ENCODE peak calls at places on chromosomes 12 and 14, in four cellular contexts. K is progenitor cell of endocrine pancreas, T is thoracic aorta, X is psoas muscle. D is an unnamed sample.

GRCh38 chr12:29103539-29103974 is 45.5 kb upstream of the FAR2 start:
- DNase-seq in X (no peak), K (no peak), T (no peak), D (no peak)

GRCh38 chr14:94143239-94143638 is 13.8 kb upstream of the IFI27L2 start:
- DNase-seq in K (no peak), T (no peak), X (no peak), D (no peak)

GRCh38 chr14:86022031-86022629 is 492.2 kb downstream of the FLRT2 start:
- DNase-seq in X (no peak), K (no peak), T (no peak), D (no peak)

GRCh38 chr14:96461950-96462798 is 40.0 kb upstream of the PAPOLA start:
- DNase-seq in X (no peak), T (no peak), K (peak), D (no peak)

GRCh38 chr14:75969126-75969525 is 12.7 kb downstream of the TGFB3 start:
- DNase-seq in K (no peak), X (no peak), T (no peak), D (no peak)

GRCh38 chr12:54661048-54661447 is 12.9 kb upstream of the DCD start:
- DNase-seq in T (no peak), X (no peak), K (no peak), D (no peak)

GRCh38 chr12:32532951-32533350 is 133.6 kb downstream of the FGD4 start:
- DNase-seq in T (no peak), K (no peak), X (no peak), D (no peak)

GRCh38 chr12:121575952-121576615 is 4.7 kb downstream of the KDM2B start:
- DNase-seq in K (no peak), X (no peak), T (no peak), D (no peak)

GRCh38 chr12:29153231-29153630 is 4.2 kb downstream of the FAR2 start:
- DNase-seq in T (no peak), K (no peak), X (no peak), D (no peak)

GRCh38 chr12:179885-180284 is 34.1 kb downstream of the SLC6A12 start:
- DNase-seq in T (no peak), K (no peak), X (no peak), D (no peak)

GRCh38 chr14:95527392-95528002 is 7.4 kb upstream of the GLRX5 start:
- DNase-seq in K (no peak), X (no peak), T (no peak), D (no peak)

GRCh38 chr14:66401447-66402095 is 84.6 kb upstream of the CCDC196 start:
- DNase-seq in T (no peak), X (no peak), K (no peak), D (no peak)

GRCh38 chr12:10607885-10608458 is 5.4 kb downstream of the MAGOHB start:
- DNase-seq in X (no peak), T (no peak), K (no peak), D (no peak)

GRCh38 chr14:72736348-72736747 is 157.6 kb downstream of the DPF3 start:
- DNase-seq in X (no peak), K (no peak), T (no peak), D (no peak)

GRCh38 chr14:68548194-68549056 is 244.4 kb downstream of the ZFP36L1 start:
- DNase-seq in K (no peak), T (peak), X (peak), D (no peak)

GRCh38 chr14:28765907-28766504 is 581 bp upstream of the FOXG1 start:
- DNase-seq in X (no peak), K (no peak), T (no peak), D (no peak)

GRCh38 chr14:71403673-71404072 is 496.4 kb downstream of the PCNX1 start:
- DNase-seq in X (no peak), K (no peak), T (no peak), D (no peak)

GRCh38 chr12:26857465-26858176 is 24.6 kb upstream of the ITPR2 start:
- DNase-seq in X (no peak), T (no peak), K (no peak), D (no peak)

GRCh38 chr12:95318071-95318545 is 100.5 kb downstream of the VEZT start:
- DNase-seq in X (no peak), K (no peak), T (no peak), D (no peak)

GRCh38 chr12:13178568-13179158 is 17.9 kb upstream of the EMP1 start:
- DNase-seq in K (no peak), X (peak), T (no peak), D (no peak)

GRCh38 chr14:33676135-33676566 is 274.7 kb downstream of the EGLN3 start:
- DNase-seq in X (no peak), T (no peak), K (no peak), D (no peak)

GRCh38 chr12:5789469-5789968 is 155.5 kb downstream of the ANO2 start:
- DNase-seq in X (no peak), K (no peak), T (no peak), D (no peak)

GRCh38 chr12:75482636-75483035 is 2.1 kb downstream of the GLIPR1 start:
- DNase-seq in X (no peak), T (no peak), K (no peak), D (no peak)

GRCh38 chr14:93784878-93785277 is 3.4 kb downstream of the PRIMA1 start:
- DNase-seq in X (no peak), T (no peak), K (no peak), D (no peak)

GRCh38 chr12:85872497-85873091 is 1.5 kb upstream of the NTS start:
- DNase-seq in X (no peak), K (no peak), T (no peak), D (no peak)

GRCh38 chr12:40946612-40947194 is 241.4 kb upstream of the PDZRN4 start:
- DNase-seq in T (no peak), K (no peak), X (no peak), D (no peak)

GRCh38 chr14:95207475-95208253 is 50.3 kb upstream of the DICER1 start:
- DNase-seq in K (no peak), T (no peak), X (no peak), D (no peak)

GRCh38 chr14:101119830-101120571 is 216.5 kb upstream of the RTL1 start:
- DNase-seq in K (no peak), X (peak), T (no peak), D (no peak)

GRCh38 chr12:75020068-75020557 is 189.5 kb downstream of the KCNC2 start:
- DNase-seq in T (no peak), X (no peak), K (no peak), D (no peak)

GRCh38 chr12:92292016-92292415 is 146.4 kb upstream of the BTG1 start:
- DNase-seq in X (no peak), K (no peak), T (no peak), D (no peak)

GRCh38 chr12:102740157-102741032 is 176.6 kb downstream of the PAH start:
- DNase-seq in K (no peak), X (no peak), T (no peak), D (no peak)

GRCh38 chr12:128914908-128915563 is 61.8 kb downstream of the GLT1D1 start:
- DNase-seq in K (no peak), T (no peak), X (no peak), D (no peak)

GRCh38 chr12:46370380-46370734 is 2.2 kb downstream of the SLC38A2 start:
- DNase-seq in T (no peak), K (no peak), X (no peak), D (no peak)

GRCh38 chr12:46369474-46370379 is 2.8 kb downstream of the SLC38A2 start:
- DNase-seq in K (no peak), X (no peak), T (no peak), D (no peak)

GRCh38 chr12:46371718-46372130 is 849 bp downstream of the SLC38A2 start:
- DNase-seq in K (peak), X (peak), T (peak), D (peak)

GRCh38 chr12:46372131-46372851 is at the start of gene SLC38A2:
- DNase-seq in K (no peak), T (peak), X (peak), D (peak)

GRCh38 chr12:46370792-46371717 is 1.5 kb downstream of the SLC38A2 start:
- DNase-seq in T (peak), K (peak), X (peak), D (peak)
- TF ChIP-seq CTCF in T (no peak), K (peak), X (no peak), D (no peak)

GRCh38 chr14:99603965-99604765 is at the start of gene CCDC85C:
- DNase-seq in X (peak), T (peak), K (peak), D (peak)
- TF ChIP-seq CTCF in X (no peak), T (no peak), K (no peak), D (no peak)

DNA sequence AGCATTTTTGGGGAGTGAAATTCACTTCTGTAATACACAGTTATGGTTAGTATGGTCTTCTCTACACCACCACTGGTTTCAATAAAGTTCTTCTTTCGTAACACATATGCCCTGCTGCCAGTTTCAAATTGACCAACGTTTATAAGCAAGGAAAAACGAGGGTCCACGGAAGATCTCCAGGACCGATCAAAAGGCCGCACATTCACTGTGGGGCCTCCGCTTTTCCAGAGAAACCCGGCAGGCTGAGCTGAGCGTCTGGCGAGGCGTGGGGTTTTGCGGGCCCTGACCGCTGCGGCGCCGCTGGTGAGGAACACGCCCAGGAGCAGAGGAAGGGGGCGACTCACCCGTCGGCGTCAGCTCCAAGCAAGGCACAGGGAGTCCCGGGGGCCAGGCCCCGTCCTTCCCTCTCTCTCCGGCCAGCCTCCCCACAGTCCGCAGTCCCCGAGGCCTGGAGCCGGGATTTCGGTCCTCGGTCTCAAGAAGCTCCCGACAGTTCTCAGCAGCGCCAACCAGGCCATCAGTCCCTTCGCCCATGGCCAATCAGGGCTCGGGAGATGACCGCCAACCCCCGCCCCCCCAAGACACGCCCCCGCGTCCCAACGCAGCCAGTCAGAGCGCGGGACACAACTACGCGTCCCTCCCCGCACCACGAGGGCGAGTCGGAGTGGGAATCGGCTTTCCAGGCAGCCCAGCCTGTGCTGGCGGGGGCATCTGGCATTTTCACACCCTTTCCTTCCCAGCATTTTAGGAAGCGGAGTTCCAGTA is at the start of gene MTERF2:
- DNase-seq in K (peak), T (peak), X (peak), D (peak)
- TF ChIP-seq CTCF in K (no peak), T (no peak), X (no peak), D (no peak)

DNA sequence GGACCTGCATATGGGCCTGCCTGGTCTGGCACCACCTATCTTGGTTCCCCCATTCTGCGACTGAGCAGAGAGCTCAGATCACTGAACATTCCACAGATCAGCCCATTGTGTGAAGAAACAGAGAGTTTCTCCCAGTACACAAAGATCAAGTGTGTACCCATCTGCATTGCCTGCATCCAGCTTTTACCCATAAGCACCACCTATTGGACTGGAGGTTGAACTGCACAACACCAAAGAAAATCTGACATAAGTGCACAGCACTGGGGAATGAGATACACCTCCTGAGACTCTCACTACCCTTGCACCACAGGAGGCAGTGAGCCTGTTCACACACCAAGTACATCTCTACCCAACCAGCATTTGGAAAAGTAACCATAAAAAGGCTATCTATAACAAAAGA is 362.6 kb upstream of the CLEC14A start:
- DNase-seq in X (no peak), K (no peak), T (no peak), D (no peak)
- TF ChIP-seq CTCF in X (no peak), K (peak), T (no peak), D (no peak)

DNA sequence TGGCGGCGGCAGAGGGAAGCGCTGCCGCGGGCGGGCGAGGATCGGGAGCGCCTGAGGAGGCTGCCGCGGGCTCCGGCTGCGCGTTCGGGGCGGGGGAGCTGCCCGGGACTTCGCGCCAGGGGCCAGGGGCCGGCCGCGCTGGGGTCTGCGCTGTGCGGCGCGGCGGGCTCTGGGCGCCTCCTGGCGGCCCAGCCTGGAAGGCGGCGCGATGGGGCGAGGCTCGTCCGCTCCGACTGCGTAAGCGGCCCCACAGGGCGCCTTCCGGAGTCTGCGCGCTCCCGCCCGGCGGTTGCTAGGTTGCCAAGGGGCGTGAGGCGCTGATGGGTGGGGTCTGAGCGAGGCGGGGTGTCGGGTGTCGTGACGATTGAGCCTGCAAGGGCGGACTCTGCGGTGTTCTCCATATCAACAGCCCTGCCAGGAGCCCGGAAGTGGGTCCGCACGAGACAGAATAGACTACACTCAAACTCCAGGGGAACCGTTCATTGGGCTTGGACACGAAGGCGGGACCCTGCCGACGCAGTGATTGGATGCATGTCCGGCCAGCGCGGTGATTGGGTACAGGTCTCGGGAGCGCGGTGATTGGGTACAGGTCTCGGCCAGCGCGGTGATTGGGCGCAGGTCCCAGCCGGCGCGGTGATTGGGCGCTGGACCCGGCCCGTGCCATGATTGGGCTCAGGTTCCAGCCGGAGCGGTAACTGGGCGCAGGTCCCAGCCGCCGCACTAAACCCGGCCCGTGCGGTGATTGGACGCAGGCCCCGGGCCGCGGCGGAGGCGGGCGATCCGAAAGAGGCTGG is at the start of gene TEDC1:
- DNase-seq in K (peak), T (peak), X (peak), D (peak)
- TF ChIP-seq CTCF in K (peak), T (peak), X (peak), D (peak)

GRCh38 chr14:99807413-99808132 is 14.4 kb downstream of the EML1 start:
- DNase-seq in K (no peak), T (no peak), X (no peak), D (no peak)
- TF ChIP-seq CTCF in K (peak), T (no peak), X (no peak), D (no peak)

D was measured in activated B cell treated with CpG ODN at 0.5 μM for 24 hours.